ENCODE peak calls at places on chromosomes 7 and 10, in eight cellular contexts. Q, A, E, R, D, X, I and M are unnamed samples.

GRCh38 chr10:100930368-100930767 is 17.6 kb downstream of the SLF2 start:
- DNase-seq in X (no peak), I (no peak), E (no peak), Q (no peak), R (no peak), D (no peak), A (no peak), M (no peak)

GRCh38 chr10:87092861-87093460 is 1.7 kb downstream of the GLUD1 start:
- DNase-seq in E (no peak), Q (peak), I (peak), A (no peak), R (no peak), X (no peak), D (no peak), M (no peak)

GRCh38 chr10:103669944-103670343 is 176.4 kb downstream of the NEURL1 start:
- DNase-seq in I (no peak), X (no peak), E (no peak), D (no peak), A (no peak), Q (no peak), R (no peak), M (no peak)

GRCh38 chr10:52143338-52143737 is 170.7 kb upstream of the DKK1 start:
- DNase-seq in A (no peak), X (no peak), D (no peak), Q (no peak), E (no peak), I (no peak), R (no peak), M (no peak)

GRCh38 chr10:14560274-14560673 is 214.4 kb downstream of the FAM107B start:
- DNase-seq in X (no peak), A (no peak), E (no peak), R (peak), I (peak), Q (peak), D (no peak), M (no peak)

GRCh38 chr7:2109936-2110585 is 122.7 kb downstream of the MAD1L1 start:
- DNase-seq in X (peak), Q (peak), I (peak), E (no peak), R (peak), D (no peak), A (no peak), M (no peak)

GRCh38 chr10:7377614-7378248 is 33.1 kb downstream of the SFMBT2 start:
- DNase-seq in A (no peak), X (no peak), I (no peak), R (no peak), E (no peak), Q (no peak), D (no peak), M (no peak)

GRCh38 chr10:21464134-21464533 is 61.3 kb downstream of the SKIDA1 start:
- DNase-seq in D (no peak), E (no peak), X (peak), R (no peak), Q (no peak), A (no peak), I (peak), M (no peak)

GRCh38 chr10:102904337-102904736 is 13.8 kb upstream of the CNNM2 start:
- DNase-seq in R (no peak), Q (no peak), E (no peak), I (peak), A (no peak), D (no peak), X (no peak), M (no peak)

GRCh38 chr7:80646088-80646961 is 7.9 kb downstream of the CD36 start:
- DNase-seq in X (no peak), Q (no peak), R (no peak), D (no peak), A (no peak), I (no peak), E (no peak), M (no peak)

GRCh38 chr7:158809596-158809995 is 19.7 kb downstream of the ESYT2 start:
- DNase-seq in I (no peak), Q (no peak), E (no peak), X (peak), R (no peak), A (no peak), D (no peak), M (no peak)